ENCODE peak calls at places on chromosomes 7 and 10, in five cellular contexts. X is lower lobe of right lung, U is SJSA1, F is HAP-1, P is left ventricle myocardium inferior. O is an unnamed sample. For H3K36me3, the result is how much of the 10 kb centered on the place peaks cover.

GRCh38 chr7:80826520-80827237 is 92.2 kb downstream of the SEMA3C start:
- DNase-seq in U (no peak), X (no peak), P (no peak), F (no peak), O (no peak)

GRCh38 chr10:97498841-97499560 is at the start of gene UBTD1:
- DNase-seq in X (peak), P (peak), F (no peak), U (no peak), O (no peak)

GRCh38 chr7:155531686-155532085 is 14.7 kb downstream of the CNPY1 start:
- DNase-seq in X (no peak), P (no peak), F (no peak), U (no peak), O (no peak)

GRCh38 chr10:132850896-132851295 is 64.9 kb upstream of the NKX6-2 start:
- DNase-seq in U (no peak), F (no peak), X (no peak), P (no peak), O (no peak)

GRCh38 chr7:156842740-156843140 is 50.2 kb downstream of the LMBR1 start:
- DNase-seq in X (no peak), P (no peak), F (no peak), U (no peak), O (no peak)

GRCh38 chr7:93757421-93757820 is 133.1 kb downstream of the TFPI2 start:
- DNase-seq in X (no peak), F (no peak), P (no peak), U (no peak), O (no peak)

GRCh38 chr7:92784935-92785334 is 51.4 kb downstream of the CDK6 start:
- DNase-seq in F (no peak), U (no peak), X (no peak), P (no peak), O (no peak)

GRCh38 chr10:49187950-49188761 is at the start of gene TMEM273:
- DNase-seq in X (peak), F (no peak), P (peak), U (no peak), O (peak)

GRCh38 chr7:106823631-106824030 is 41.5 kb upstream of the PIK3CG start:
- DNase-seq in X (no peak), U (no peak), P (no peak), F (no peak), O (no peak)

GRCh38 chr10:124025638-124026336 is 67.6 kb downstream of the CHST15 start:
- DNase-seq in X (no peak), P (no peak), F (no peak), U (no peak), O (no peak)

GRCh38 chr7:101707587-101707986 is 78.5 kb upstream of the MYL10 start:
- DNase-seq in X (no peak), F (no peak), P (no peak), U (no peak), O (no peak)

GRCh38 chr7:26199301-26200112 is 1.0 kb downstream of the HNRNPA2B1 start:
- DNase-seq in F (no peak), X (peak), P (peak), U (no peak), O (no peak)

GRCh38 chr7:144428431-144428830 is 24.9 kb upstream of the NOBOX start:
- DNase-seq in P (no peak), F (no peak), U (no peak), X (no peak), O (no peak)

GRCh38 chr10:59906417-59907202 is at the start of gene CCDC6:
- DNase-seq in X (peak), F (peak), P (peak), U (peak), O (peak)

GRCh38 chr10:123538401-123539320 is 127.5 kb upstream of the GPR26 start:
- DNase-seq in P (no peak), X (no peak), F (no peak), U (no peak), O (no peak)

GRCh38 chr10:110481948-110482347 is 15.8 kb upstream of the DUSP5 start:
- DNase-seq in P (no peak), F (no peak), X (no peak), U (peak), O (no peak)

GRCh38 chr10:677750-678661 is 11.5 kb downstream of the DIP2C start:
- DNase-seq in U (no peak), P (no peak), F (no peak), X (no peak), O (no peak)

GRCh38 chr7:157528785-157529341 is 192.1 kb downstream of the DNAJB6 start:
- DNase-seq in F (no peak), P (no peak), U (no peak), X (no peak), O (no peak)

GRCh38 chr10:62264702-62265436 is 3.8 kb downstream of the RTKN2 start:
- DNase-seq in F (peak), X (no peak), U (peak), P (no peak), O (peak)

GRCh38 chr7:3092468-3092867 is 48.8 kb upstream of the CARD11 start:
- DNase-seq in F (no peak), U (no peak), X (peak), P (peak), O (no peak)

DNA sequence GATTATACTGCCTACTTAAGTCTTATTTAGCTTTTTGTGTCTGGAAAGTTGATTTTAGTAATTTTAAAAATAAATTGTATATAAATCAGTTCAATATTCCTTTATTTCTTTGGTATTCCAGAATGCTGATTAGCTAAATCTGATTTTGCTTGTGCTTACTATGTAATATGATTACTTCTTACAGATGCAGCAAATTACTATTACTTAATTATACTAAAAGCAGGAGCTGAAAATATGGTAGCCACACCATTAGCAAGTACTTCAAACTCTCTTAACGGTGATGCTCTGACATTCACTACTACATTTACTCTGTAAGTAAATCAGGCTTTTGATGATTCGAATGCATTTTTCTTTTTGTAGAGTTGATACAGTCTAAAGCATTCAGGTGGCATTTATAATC is 34.0 kb downstream of the ANLN start:
- DNase-seq in X (no peak), U (no peak), F (no peak), P (no peak), O (no peak)
- H3K36me3 ChIP-seq in X (under half), U (half or more), F (half or more), P (under half), O (under half)

DNA sequence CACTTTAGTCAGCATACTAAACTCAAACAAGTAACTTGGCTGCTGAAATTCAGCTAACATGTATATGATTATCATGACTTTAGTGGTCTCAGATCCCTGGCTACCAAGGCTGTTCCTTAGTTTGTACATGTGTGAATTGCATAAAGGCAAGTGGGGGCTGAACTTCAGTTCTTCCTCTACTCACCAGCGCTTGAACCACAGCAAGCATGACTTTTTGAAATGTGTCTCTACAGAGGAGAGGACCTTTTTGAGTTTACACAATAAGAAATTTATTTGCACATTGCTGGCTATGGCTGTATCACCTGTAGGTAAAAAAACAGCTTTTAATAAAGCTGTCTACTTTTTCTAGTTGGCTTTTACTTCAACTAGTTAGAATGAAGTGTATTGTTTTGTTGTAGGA is 48.8 kb downstream of the MDFIC start:
- DNase-seq in X (no peak), F (no peak), U (no peak), P (no peak), O (no peak)
- H3K36me3 ChIP-seq in X (under half), F (under half), U (under half), P (under half), O (under half)

GRCh38 chr10:121709674-121710073 is 111.4 kb upstream of the FGFR2 start:
- DNase-seq in F (peak), X (no peak), P (no peak), U (no peak), O (no peak)
- H3K36me3 ChIP-seq in F (under half), X (under half), P (under half), U (under half), O (under half)

GRCh38 chr7:83270407-83270806 is 107.7 kb upstream of the PCLO start:
- DNase-seq in F (no peak), P (no peak), U (no peak), X (no peak), O (no peak)

GRCh38 chr7:83276250-83276649 is 113.6 kb upstream of the PCLO start:
- DNase-seq in U (no peak), X (no peak), F (no peak), P (no peak), O (no peak)

GRCh38 chr7:83273699-83274098 is 111.0 kb upstream of the PCLO start:
- DNase-seq in F (no peak), P (no peak), U (no peak), X (no peak), O (no peak)

GRCh38 chr7:83267141-83267631 is 104.5 kb upstream of the PCLO start:
- DNase-seq in P (no peak), X (no peak), F (peak), U (no peak), O (peak)

GRCh38 chr7:83271212-83272099 is 108.8 kb upstream of the PCLO start:
- DNase-seq in U (peak), X (no peak), P (no peak), F (peak), O (peak)
- H3K36me3 ChIP-seq in U (under half), X (under half), P (under half), F (under half), O (under half)

GRCh38 chr10:87887548-87888289 is 24.3 kb downstream of the PTEN start:
- DNase-seq in U (no peak), X (no peak), F (no peak), P (no peak), O (no peak)

GRCh38 chr10:87886635-87887034 is 23.2 kb downstream of the PTEN start:
- DNase-seq in P (no peak), F (no peak), X (no peak), U (no peak), O (no peak)

GRCh38 chr10:87878664-87879459 is 15.4 kb downstream of the PTEN start:
- DNase-seq in P (no peak), X (no peak), F (no peak), U (no peak), O (no peak)

DNA sequence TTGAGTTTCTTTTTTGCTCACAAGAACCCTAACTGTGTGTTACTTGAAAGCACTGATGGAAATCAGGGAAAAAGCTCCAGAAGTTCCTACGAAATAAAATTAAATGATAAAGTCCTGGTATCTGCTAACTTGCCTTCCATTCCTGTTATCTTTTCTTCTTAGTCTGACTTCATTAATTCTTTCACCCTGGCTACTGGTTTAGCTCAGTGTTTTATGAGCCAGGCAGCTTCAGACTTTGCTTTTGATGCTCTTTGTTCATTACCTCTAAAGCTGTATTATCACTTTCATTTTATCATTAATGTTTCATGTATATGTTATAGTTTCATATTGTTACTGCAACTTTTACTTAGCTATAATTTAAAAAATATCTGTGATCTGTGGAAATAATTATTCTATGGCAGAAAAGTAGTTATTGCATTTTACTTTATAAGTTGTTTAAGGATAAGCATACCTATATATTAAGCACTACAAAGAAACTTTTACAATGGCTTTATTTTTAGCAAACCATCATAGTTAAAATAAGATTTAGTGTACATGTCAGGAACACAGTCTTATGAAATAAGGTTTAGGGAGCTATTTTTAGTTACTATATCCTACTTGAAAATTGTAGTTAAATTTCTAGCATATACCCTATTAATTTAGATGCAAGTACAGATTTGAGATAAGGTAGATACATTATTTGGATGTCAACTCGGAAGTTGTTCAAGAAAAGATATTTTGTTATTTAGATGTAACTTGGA is 19.3 kb downstream of the PTEN start:
- DNase-seq in F (no peak), U (no peak), X (no peak), P (no peak), O (no peak)
- H3K36me3 ChIP-seq in F (under half), U (under half), X (under half), P (under half), O (under half)

DNA sequence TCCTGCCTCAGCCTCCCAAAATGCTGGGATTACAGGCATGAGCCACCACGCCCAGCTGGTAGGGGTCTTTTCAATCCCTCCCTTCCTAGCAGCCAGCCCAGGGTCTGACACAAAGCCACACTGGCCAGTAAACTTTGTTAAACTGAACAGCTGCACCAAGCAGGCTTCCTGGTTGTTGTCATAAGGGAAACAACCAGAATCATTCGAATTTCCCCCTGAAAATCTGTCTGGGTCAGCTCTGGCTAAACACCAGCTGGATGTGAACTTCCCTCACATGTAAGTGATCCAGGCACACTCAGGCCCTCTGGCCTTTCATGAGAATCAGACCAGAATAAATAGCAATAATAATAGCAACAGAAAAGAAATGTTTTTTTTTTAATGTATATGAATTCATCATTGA is 7.4 kb downstream of the IMPDH1 start:
- DNase-seq in P (no peak), X (no peak), F (no peak), U (no peak), O (no peak)
- H3K36me3 ChIP-seq in P (under half), X (under half), F (half or more), U (under half), O (under half)

GRCh38 chr7:139895141-139895829 is 66.2 kb downstream of the TBXAS1 start:
- DNase-seq in U (no peak), F (no peak), P (no peak), X (no peak), O (no peak)

GRCh38 chr7:139897422-139898085 is 68.5 kb downstream of the TBXAS1 start:
- DNase-seq in X (no peak), U (no peak), P (no peak), F (no peak), O (no peak)

GRCh38 chr7:139899328-139900020 is 70.4 kb downstream of the TBXAS1 start:
- DNase-seq in F (no peak), U (no peak), X (no peak), P (no peak), O (peak)

GRCh38 chr7:139896288-139896687 is 67.2 kb downstream of the TBXAS1 start:
- DNase-seq in X (no peak), P (no peak), U (no peak), F (no peak), O (no peak)

GRCh38 chr7:139896831-139897230 is 67.8 kb downstream of the TBXAS1 start:
- DNase-seq in X (no peak), P (no peak), F (no peak), U (no peak), O (no peak)
- H3K36me3 ChIP-seq in X (under half), P (under half), F (under half), U (under half), O (under half)

DNA sequence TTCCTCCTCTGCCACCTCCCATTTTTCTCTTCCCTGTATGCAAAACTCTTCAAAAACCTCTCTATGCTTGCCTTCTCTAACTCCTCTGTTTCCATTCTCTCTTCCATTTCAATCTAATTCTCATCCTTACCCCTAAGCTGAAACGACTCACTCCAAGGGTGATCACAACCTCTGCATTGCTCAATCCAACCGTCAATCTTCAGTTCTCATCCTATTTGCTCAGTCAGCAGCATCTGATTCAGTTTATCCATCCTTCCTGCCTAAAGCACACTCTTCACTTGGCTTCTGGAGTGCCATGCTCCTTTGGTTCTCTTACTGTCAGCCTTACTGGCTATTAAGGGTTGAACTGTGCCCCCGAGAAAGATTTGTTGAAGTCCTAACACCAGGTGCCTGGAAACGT is 163.5 kb upstream of the NEBL start:
- DNase-seq in P (no peak), X (no peak), U (no peak), F (no peak), O (no peak)
- H3K36me3 ChIP-seq in P (under half), X (under half), U (under half), F (under half), O (under half)

O was measured in kidney epithelial cell.